ENCODE peak calls at places on chromosomes 12 and 14, in nine cellular contexts. One of them, this sample, is unnamed.
A peak's percentile ranks its signal among the peaks of the same experiment; 100 is the strongest.

GRCh38 chr14:98909251-98909944 is 362.6 kb downstream of the BCL11B start:
- DNase-seq in gastrocnemius medialis: no peak
- DNase-seq in A549: peak; percentile 72
- DNase-seq in IMR-90: no peak
- DNase-seq in K562: no peak
- DNase-seq in ovary: no peak
- DNase-seq in heart left ventricle: no peak
- DNase-seq in spleen: no peak
- DNase-seq in uterus: no peak
- DNase-seq in this sample: no peak

GRCh38 chr12:131599214-131600159 is 111.4 kb upstream of the SFSWAP start:
- DNase-seq in gastrocnemius medialis: no peak
- DNase-seq in A549: no peak
- DNase-seq in IMR-90: no peak
- DNase-seq in K562: no peak
- DNase-seq in ovary: no peak
- DNase-seq in heart left ventricle: no peak
- DNase-seq in spleen: peak; percentile 70
- DNase-seq in uterus: no peak
- DNase-seq in this sample: no peak

GRCh38 chr14:103126873-103127304 is 3.6 kb downstream of the TNFAIP2 start:
- DNase-seq in gastrocnemius medialis: peak; percentile 79
- DNase-seq in A549: no peak
- DNase-seq in IMR-90: no peak
- DNase-seq in K562: no peak
- DNase-seq in ovary: peak; percentile 77
- DNase-seq in heart left ventricle: no peak
- DNase-seq in spleen: peak; percentile 71
- DNase-seq in uterus: peak; percentile 60
- DNase-seq in this sample: peak; percentile 81

GRCh38 chr14:62185078-62185477 is 422.9 kb downstream of the SNAPC1 start:
- DNase-seq in gastrocnemius medialis: no peak
- DNase-seq in A549: no peak
- DNase-seq in IMR-90: peak; percentile 18
- DNase-seq in K562: no peak
- DNase-seq in ovary: no peak
- DNase-seq in heart left ventricle: no peak
- DNase-seq in spleen: no peak
- DNase-seq in uterus: no peak
- DNase-seq in this sample: no peak

GRCh38 chr12:19066471-19067001 is 63.0 kb upstream of the PLEKHA5 start:
- DNase-seq in gastrocnemius medialis: no peak
- DNase-seq in A549: no peak
- DNase-seq in IMR-90: no peak
- DNase-seq in K562: no peak
- DNase-seq in ovary: no peak
- DNase-seq in heart left ventricle: no peak
- DNase-seq in spleen: no peak
- DNase-seq in uterus: no peak
- DNase-seq in this sample: no peak

GRCh38 chr12:25529738-25530137 is 23.3 kb downstream of the LMNTD1 start:
- DNase-seq in gastrocnemius medialis: no peak
- DNase-seq in A549: no peak
- DNase-seq in IMR-90: peak; percentile 68
- DNase-seq in K562: no peak
- DNase-seq in ovary: no peak
- DNase-seq in heart left ventricle: no peak
- DNase-seq in spleen: no peak
- DNase-seq in uterus: no peak
- DNase-seq in this sample: no peak

GRCh38 chr14:61569308-61569707 is 126.0 kb upstream of the HIF1A start:
- DNase-seq in gastrocnemius medialis: no peak
- DNase-seq in A549: no peak
- DNase-seq in IMR-90: no peak
- DNase-seq in K562: no peak
- DNase-seq in ovary: no peak
- DNase-seq in heart left ventricle: no peak
- DNase-seq in spleen: no peak
- DNase-seq in uterus: no peak
- DNase-seq in this sample: no peak

GRCh38 chr12:94873368-94874085 is 130.0 kb downstream of the NDUFA12 start:
- DNase-seq in gastrocnemius medialis: no peak
- DNase-seq in A549: peak; percentile 26
- DNase-seq in IMR-90: no peak
- DNase-seq in K562: peak; percentile 12
- DNase-seq in ovary: peak; percentile 66
- DNase-seq in heart left ventricle: no peak
- DNase-seq in spleen: peak; percentile 76
- DNase-seq in uterus: peak; percentile 32
- DNase-seq in this sample: peak; percentile 21

GRCh38 chr12:25960176-25960575 is 1.7 kb downstream of the RASSF8 start:
- DNase-seq in gastrocnemius medialis: peak; percentile 29
- DNase-seq in A549: peak; percentile 12
- DNase-seq in IMR-90: peak; percentile 28
- DNase-seq in K562: no peak
- DNase-seq in ovary: peak; percentile 46
- DNase-seq in heart left ventricle: peak; percentile 23
- DNase-seq in spleen: no peak
- DNase-seq in uterus: no peak
- DNase-seq in this sample: no peak

GRCh38 chr12:51004504-51004903 is 21.7 kb downstream of the SLC11A2 start:
- DNase-seq in gastrocnemius medialis: no peak
- DNase-seq in A549: no peak
- DNase-seq in IMR-90: no peak
- DNase-seq in K562: peak; percentile 17
- DNase-seq in ovary: no peak
- DNase-seq in heart left ventricle: no peak
- DNase-seq in spleen: no peak
- DNase-seq in uterus: no peak
- DNase-seq in this sample: no peak

GRCh38 chr12:51000245-51000644 is 25.9 kb downstream of the SLC11A2 start:
- DNase-seq in gastrocnemius medialis: no peak
- DNase-seq in A549: no peak
- DNase-seq in IMR-90: peak; percentile 83
- DNase-seq in K562: no peak
- DNase-seq in ovary: no peak
- DNase-seq in heart left ventricle: no peak
- DNase-seq in spleen: no peak
- DNase-seq in uterus: no peak
- DNase-seq in this sample: no peak

GRCh38 chr12:51001799-51002198 is 24.4 kb downstream of the SLC11A2 start:
- DNase-seq in gastrocnemius medialis: no peak
- DNase-seq in A549: no peak
- DNase-seq in IMR-90: no peak
- DNase-seq in K562: no peak
- DNase-seq in ovary: no peak
- DNase-seq in heart left ventricle: no peak
- DNase-seq in spleen: no peak
- DNase-seq in uterus: no peak
- DNase-seq in this sample: no peak

DNA sequence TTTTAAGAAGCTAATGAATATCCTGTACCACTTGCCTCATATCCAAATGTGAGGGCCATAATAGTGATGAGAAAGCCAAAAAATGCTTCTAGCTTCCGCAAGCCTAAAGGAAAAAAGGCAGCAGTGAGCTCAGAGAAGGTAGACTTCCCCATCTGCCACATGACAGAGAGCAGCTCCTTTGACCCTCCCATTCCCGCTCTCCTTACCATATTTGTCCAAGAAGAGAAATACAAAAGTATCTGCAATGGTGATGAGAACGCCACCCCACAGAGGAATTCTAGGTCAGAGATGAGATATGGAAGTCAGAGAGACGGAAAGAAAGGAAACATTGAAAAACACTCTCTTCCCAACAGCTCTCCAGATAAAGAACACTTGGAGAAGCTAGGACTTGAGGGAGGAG is 27.0 kb downstream of the SLC11A2 start:
- DNase-seq in gastrocnemius medialis: no peak
- DNase-seq in A549: no peak
- DNase-seq in IMR-90: no peak
- DNase-seq in K562: no peak
- DNase-seq in ovary: no peak
- DNase-seq in heart left ventricle: no peak
- DNase-seq in spleen: no peak
- DNase-seq in uterus: no peak
- DNase-seq in this sample: no peak
- TF ChIP-seq POLR2A in gastrocnemius medialis: no peak
- TF ChIP-seq POLR2A in A549: no peak
- TF ChIP-seq POLR2A in IMR-90: no peak
- TF ChIP-seq POLR2A in K562: no peak
- TF ChIP-seq POLR2A in ovary: no peak
- TF ChIP-seq POLR2A in heart left ventricle: no peak
- TF ChIP-seq POLR2A in spleen: no peak
- TF ChIP-seq POLR2A in uterus: no peak
- TF ChIP-seq POLR2A in this sample: no peak

GRCh38 chr12:122949405-122949804 is 16.9 kb downstream of the ABCB9 start:
- DNase-seq in gastrocnemius medialis: no peak
- DNase-seq in A549: no peak
- DNase-seq in IMR-90: no peak
- DNase-seq in K562: no peak
- DNase-seq in ovary: no peak
- DNase-seq in heart left ventricle: no peak
- DNase-seq in spleen: no peak
- DNase-seq in uterus: no peak
- DNase-seq in this sample: no peak
- H3K27ac ChIP-seq in gastrocnemius medialis: no peak overlapping the region
- H3K27ac ChIP-seq in A549: peak overlapping the region; percentile 72
- H3K27ac ChIP-seq in IMR-90: no peak overlapping the region
- H3K27ac ChIP-seq in K562: no peak overlapping the region
- H3K27ac ChIP-seq in ovary: no peak overlapping the region
- H3K27ac ChIP-seq in heart left ventricle: no peak overlapping the region
- H3K27ac ChIP-seq in spleen: no peak overlapping the region
- H3K27ac ChIP-seq in uterus: no peak overlapping the region
- H3K27ac ChIP-seq in this sample: no peak overlapping the region

GRCh38 chr12:56635539-56636117 is 5.5 kb upstream of the BAZ2A start:
- DNase-seq in gastrocnemius medialis: no peak
- DNase-seq in A549: no peak
- DNase-seq in IMR-90: no peak
- DNase-seq in K562: peak; percentile 22
- DNase-seq in ovary: no peak
- DNase-seq in heart left ventricle: no peak
- DNase-seq in spleen: peak; percentile 91
- DNase-seq in uterus: no peak
- DNase-seq in this sample: no peak

GRCh38 chr12:56637621-56638020 is 7.5 kb upstream of the BAZ2A start:
- DNase-seq in gastrocnemius medialis: no peak
- DNase-seq in A549: no peak
- DNase-seq in IMR-90: no peak
- DNase-seq in K562: no peak
- DNase-seq in ovary: no peak
- DNase-seq in heart left ventricle: no peak
- DNase-seq in spleen: no peak
- DNase-seq in uterus: no peak
- DNase-seq in this sample: no peak

GRCh38 chr12:56636675-56637540 is 6.8 kb upstream of the BAZ2A start:
- DNase-seq in gastrocnemius medialis: peak; percentile 99
- DNase-seq in A549: peak; percentile 99
- DNase-seq in IMR-90: peak; percentile 100
- DNase-seq in K562: peak; percentile 98
- DNase-seq in ovary: peak; percentile 100
- DNase-seq in heart left ventricle: peak; percentile 100
- DNase-seq in spleen: peak; percentile 97
- DNase-seq in uterus: peak; percentile 100
- DNase-seq in this sample: peak; percentile 98

GRCh38 chr12:56634837-56635538 is 4.9 kb upstream of the BAZ2A start:
- DNase-seq in gastrocnemius medialis: peak; percentile 89
- DNase-seq in A549: peak; percentile 98
- DNase-seq in IMR-90: peak; percentile 84
- DNase-seq in K562: peak; percentile 89
- DNase-seq in ovary: peak; percentile 80
- DNase-seq in heart left ventricle: peak; percentile 77
- DNase-seq in spleen: peak; percentile 95
- DNase-seq in uterus: peak; percentile 79
- DNase-seq in this sample: peak; percentile 84

GRCh38 chr12:56636118-56636674 is 6.1 kb upstream of the BAZ2A start:
- DNase-seq in gastrocnemius medialis: peak; percentile 93
- DNase-seq in A549: peak; percentile 96
- DNase-seq in IMR-90: peak; percentile 80
- DNase-seq in K562: peak; percentile 89
- DNase-seq in ovary: peak; percentile 88
- DNase-seq in heart left ventricle: peak; percentile 94
- DNase-seq in spleen: peak; percentile 94
- DNase-seq in uterus: peak; percentile 89
- DNase-seq in this sample: peak; percentile 94
- TF ChIP-seq POLR2A in gastrocnemius medialis: peak; percentile 74
- TF ChIP-seq POLR2A in A549: peak; percentile 55
- TF ChIP-seq POLR2A in IMR-90: peak; percentile 22
- TF ChIP-seq POLR2A in K562: peak; percentile 23
- TF ChIP-seq POLR2A in ovary: peak; percentile 79
- TF ChIP-seq POLR2A in heart left ventricle: peak; percentile 65
- TF ChIP-seq POLR2A in spleen: peak; percentile 73
- TF ChIP-seq POLR2A in uterus: peak; percentile 63
- TF ChIP-seq POLR2A in this sample: no peak

DNA sequence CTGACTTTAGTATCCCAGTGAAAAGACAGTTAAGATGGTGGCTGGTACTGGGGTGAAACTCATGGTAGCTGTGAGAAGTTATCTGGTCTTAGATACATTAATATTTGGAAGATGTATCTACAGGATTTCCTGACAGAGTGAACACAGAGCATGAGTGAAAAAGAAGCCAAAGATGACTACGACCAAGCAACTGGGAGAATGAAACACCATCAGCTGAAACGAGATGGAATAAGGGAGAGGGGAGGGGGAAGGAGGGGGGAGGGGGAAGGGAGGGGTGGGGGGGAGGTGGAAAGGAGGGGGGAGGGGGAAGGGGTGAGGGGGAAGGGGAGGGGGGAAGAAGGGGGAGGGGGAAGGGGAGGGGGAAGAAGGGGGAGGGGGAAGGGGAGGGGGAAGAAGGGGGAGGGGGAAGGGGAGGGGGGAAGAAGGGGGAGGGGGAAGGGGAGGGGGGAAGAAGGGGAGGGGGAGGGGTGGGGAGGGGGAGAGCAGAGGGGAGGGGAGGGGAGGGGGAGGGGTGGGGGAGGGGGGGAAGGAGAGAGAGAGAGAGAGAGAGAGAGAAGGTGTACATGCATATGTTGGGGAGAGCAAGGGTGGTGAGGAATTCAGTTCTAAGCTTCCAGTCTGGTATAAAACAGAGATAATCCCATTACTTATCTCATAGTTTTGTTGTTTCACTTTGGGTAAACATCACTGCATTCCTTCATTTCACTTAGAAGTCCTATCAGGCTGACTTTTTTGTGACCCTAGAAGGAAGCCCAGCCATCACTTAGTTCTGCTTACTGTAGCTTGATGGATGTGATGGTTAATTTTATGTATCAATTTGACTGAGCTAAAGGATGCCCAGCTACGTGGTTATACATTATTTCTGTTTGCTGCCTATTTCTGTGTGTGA is 73.9 kb downstream of the SPPL3 start:
- DNase-seq in gastrocnemius medialis: no peak
- DNase-seq in A549: no peak
- DNase-seq in IMR-90: peak; percentile 12
- DNase-seq in K562: no peak
- DNase-seq in ovary: no peak
- DNase-seq in heart left ventricle: no peak
- DNase-seq in spleen: no peak
- DNase-seq in uterus: no peak
- DNase-seq in this sample: no peak
- H3K27ac ChIP-seq in gastrocnemius medialis: no peak overlapping the region
- H3K27ac ChIP-seq in A549: peak overlapping the region; percentile 1
- H3K27ac ChIP-seq in IMR-90: no peak overlapping the region
- H3K27ac ChIP-seq in K562: no peak overlapping the region
- H3K27ac ChIP-seq in ovary: no peak overlapping the region
- H3K27ac ChIP-seq in heart left ventricle: no peak overlapping the region
- H3K27ac ChIP-seq in spleen: no peak overlapping the region
- H3K27ac ChIP-seq in uterus: peak overlapping the region; percentile 16
- H3K27ac ChIP-seq in this sample: no peak overlapping the region